ENCODE peak calls at places on chromosomes 12 and 14, in nine cellular contexts. N, W, L, R, I, Q, D, Y and V are unnamed samples.

GRCh38 chr12:131894981-131895639 is 688 bp downstream of the ULK1 start:
- DNase-seq in N (peak), W (peak), L (peak), R (no peak), I (no peak), Q (no peak), D (peak), Y (no peak), V (peak)

GRCh38 chr14:37796703-37797416 is 201.4 kb downstream of the TTC6 start:
- DNase-seq in N (no peak), W (no peak), L (no peak), R (no peak), I (peak), Q (no peak), D (no peak), Y (no peak), V (no peak)

GRCh38 chr14:44162197-44162596 is 344.9 kb downstream of the FSCB start:
- DNase-seq in N (no peak), W (no peak), L (no peak), R (no peak), I (peak), Q (no peak), D (no peak), Y (no peak), V (peak)

GRCh38 chr12:29676676-29677075 is 107.1 kb downstream of the TMTC1 start:
- DNase-seq in N (no peak), W (no peak), L (no peak), R (no peak), I (no peak), Q (no peak), D (no peak), Y (no peak), V (no peak)

GRCh38 chr12:1553987-1554982 is 40.1 kb downstream of the FBXL14 start:
- DNase-seq in N (peak), W (no peak), L (no peak), R (no peak), I (no peak), Q (peak), D (no peak), Y (no peak), V (peak)

GRCh38 chr12:49019435-49020317 is 1.1 kb upstream of the PRKAG1 start:
- DNase-seq in N (no peak), W (no peak), L (peak), R (no peak), I (peak), Q (no peak), D (no peak), Y (no peak), V (peak)

GRCh38 chr14:81565441-81566290 is 32.0 kb upstream of the SEL1L start:
- DNase-seq in N (no peak), W (no peak), L (peak), R (peak), I (peak), Q (no peak), D (no peak), Y (no peak), V (no peak)

GRCh38 chr14:53938126-53938671 is 18.4 kb downstream of the BMP4 start:
- DNase-seq in N (no peak), W (no peak), L (peak), R (no peak), I (no peak), Q (no peak), D (no peak), Y (no peak), V (no peak)

GRCh38 chr14:32382704-32383103 is 53.6 kb downstream of the AKAP6 start:
- DNase-seq in N (no peak), W (no peak), L (no peak), R (no peak), I (no peak), Q (no peak), D (no peak), Y (no peak), V (no peak)

GRCh38 chr12:19689801-19690472 is 250.6 kb downstream of the AEBP2 start:
- DNase-seq in N (no peak), W (peak), L (no peak), R (peak), I (no peak), Q (no peak), D (no peak), Y (no peak), V (no peak)

GRCh38 chr14:67420102-67420739 is 8.3 kb upstream of the PLEK2 start:
- DNase-seq in N (no peak), W (no peak), L (no peak), R (no peak), I (peak), Q (no peak), D (peak), Y (no peak), V (peak)

DNA sequence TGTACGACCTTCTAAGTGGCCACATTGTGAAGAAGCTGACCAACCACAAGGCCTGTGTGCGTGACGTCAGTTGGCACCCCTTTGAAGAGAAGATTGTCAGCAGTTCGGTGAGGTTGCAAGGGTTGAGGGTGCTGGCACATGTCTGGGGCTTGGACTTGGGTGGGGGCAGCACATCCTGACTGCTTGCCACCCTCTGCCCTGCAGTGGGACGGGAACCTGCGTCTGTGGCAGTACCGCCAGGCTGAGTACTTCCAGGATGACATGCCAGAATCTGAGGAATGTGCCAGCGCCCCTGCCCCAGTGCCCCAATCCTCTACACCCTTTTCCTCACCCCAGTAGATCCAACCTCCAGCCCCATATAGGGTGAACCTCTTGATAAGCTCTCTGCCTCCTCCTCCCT is 7.5 kb upstream of the FITM1 start:
- DNase-seq in N (no peak), W (no peak), L (no peak), R (no peak), I (no peak), Q (no peak), D (no peak), Y (no peak), V (no peak)
- TF ChIP-seq POLR2AphosphoS5 in N (no peak), W (no peak), L (no peak), R (no peak), I (no peak), Q (no peak), D (no peak), Y (no peak), V (no peak)

DNA sequence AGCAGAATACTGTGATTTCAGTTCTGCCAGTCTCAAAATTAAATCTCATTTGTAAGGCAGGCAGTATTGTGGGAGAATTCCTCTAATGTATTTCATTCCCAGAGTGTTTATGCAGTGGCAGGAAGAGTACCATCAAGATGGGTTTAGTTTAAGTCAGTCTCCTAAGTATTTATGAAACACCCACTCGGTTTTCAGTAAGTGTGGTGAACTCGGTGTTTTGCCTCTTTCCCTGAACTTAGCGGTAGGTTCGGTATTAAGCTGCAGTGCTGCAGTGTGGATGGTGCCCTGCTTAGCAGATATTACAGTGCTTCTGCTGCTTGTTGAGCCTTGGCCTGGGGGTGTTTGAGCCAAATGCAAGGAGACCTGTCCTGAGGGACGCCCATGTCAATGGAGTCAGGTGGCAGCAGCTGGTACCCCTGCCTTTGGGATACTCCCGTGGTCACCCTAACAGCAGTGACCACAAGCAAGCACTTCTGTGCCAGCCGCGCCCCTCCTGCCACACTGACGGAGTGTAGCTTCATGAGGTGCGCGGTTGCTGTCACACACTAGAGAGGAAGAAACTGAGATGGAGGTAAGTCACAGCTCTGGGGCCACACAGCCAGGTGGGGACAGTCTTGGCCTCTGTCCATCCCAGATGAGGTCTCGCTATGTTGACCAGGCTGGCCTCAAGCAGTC is 15.8 kb downstream of the COA8 start:
- DNase-seq in N (no peak), W (no peak), L (no peak), R (no peak), I (no peak), Q (no peak), D (no peak), Y (no peak), V (no peak)
- TF ChIP-seq POLR2A in N (no peak), W (no peak), L (no peak), R (no peak), I (no peak), Q (no peak), D (no peak), Y (no peak), V (no peak)

DNA sequence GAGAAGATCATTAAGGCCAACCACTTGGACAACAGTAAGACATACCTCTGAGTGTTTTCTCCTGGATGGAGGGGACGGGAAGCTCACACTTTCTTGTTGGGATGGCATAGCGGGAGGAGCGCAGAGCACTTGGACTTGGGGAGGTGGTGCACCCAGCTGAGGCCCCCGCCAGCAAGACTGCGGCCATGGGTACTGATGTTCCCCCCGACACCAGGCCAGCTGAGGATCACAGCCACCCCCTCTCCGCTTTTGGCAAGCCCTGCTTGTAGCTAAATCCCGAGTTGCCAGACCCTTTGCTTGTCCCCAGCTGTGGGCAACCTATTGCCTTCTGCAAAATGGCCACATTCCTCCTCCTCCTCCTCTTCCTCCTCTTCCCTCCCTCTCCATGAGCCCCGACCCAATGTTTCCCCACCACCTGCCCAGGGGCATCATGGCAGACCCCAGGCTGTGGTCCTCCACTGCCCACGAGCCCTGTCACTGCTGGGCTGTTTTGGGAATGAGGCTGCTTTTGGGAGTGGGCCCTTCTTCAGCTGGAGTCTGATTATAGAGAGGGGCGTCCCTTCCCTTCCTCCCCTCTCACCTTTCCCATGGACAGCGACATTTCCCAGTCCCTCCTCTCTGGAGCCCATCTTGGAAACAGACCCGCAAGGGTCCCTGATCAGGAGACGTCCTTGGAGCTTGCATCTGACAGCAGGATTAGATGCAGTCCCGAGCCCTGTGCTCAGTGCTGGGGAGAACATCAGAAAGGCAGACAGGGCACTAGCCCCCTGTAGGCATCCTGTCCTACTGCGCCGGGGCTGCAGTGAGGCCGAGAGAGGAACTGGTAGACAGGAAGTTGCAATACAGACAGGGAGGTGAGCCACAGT is 62.9 kb downstream of the PRMT8 start:
- DNase-seq in N (peak), W (peak), L (no peak), R (no peak), I (no peak), Q (no peak), D (no peak), Y (no peak), V (no peak)
- TF ChIP-seq CTCF in N (no peak), W (no peak), L (no peak), R (no peak), I (no peak), Q (no peak), D (no peak), Y (no peak), V (no peak)

GRCh38 chr14:101603096-101603495 is 41.8 kb downstream of the DIO3 start:
- DNase-seq in N (no peak), W (no peak), L (no peak), R (no peak), I (no peak), Q (no peak), D (no peak), Y (no peak), V (peak)
- TF ChIP-seq POLR2AphosphoS5 in N (no peak), W (no peak), L (no peak), R (no peak), I (no peak), Q (no peak), D (no peak), Y (no peak), V (no peak)

DNA sequence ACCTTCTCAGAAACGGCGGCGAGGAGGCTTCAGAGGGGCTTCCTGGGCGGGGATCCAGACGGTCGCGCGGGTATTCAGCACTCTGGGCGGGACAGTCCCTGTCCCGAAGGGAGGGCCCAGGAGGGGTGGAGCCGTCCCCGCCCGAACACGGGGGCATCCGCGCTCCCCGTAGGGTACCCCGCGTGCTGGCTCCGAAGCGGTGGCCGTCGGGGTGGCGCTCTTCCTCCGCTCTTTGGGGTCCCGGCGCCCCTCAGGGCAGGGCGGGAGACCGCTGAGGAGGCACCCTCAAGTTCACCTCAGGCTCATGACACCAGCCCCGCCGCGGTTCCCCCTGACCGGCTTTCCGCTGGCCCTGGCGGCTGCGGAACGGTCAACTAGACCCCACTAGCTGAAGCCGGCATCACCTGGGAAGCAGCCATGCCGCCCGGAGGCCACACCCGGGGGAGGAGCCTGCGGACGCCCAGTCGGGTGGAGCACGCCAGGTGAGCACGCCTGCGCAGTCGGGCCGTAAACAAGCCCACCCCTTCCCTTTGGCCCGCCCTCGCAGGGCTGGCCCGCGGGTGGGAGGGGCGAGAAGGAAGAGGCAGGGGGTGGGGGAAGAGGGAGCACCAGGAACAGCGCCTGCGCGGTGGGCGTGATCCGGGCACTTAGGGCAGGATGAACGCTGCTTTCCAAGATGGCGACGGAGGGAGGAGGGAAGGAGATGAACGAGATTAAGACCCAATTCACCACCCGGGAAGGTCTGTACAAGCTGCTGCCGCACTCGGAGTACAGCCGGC is at the start of gene WDR20:
- DNase-seq in N (peak), W (peak), L (peak), R (peak), I (peak), Q (peak), D (peak), Y (peak), V (peak)
- TF ChIP-seq POLR2A in N (peak), W (no peak), L (peak), R (peak), I (peak), Q (peak), D (peak), Y (peak), V (peak)

GRCh38 chr12:98816720-98817119 is 171.6 kb downstream of the APAF1 start:
- DNase-seq in N (no peak), W (no peak), L (no peak), R (no peak), I (no peak), Q (no peak), D (no peak), Y (no peak), V (no peak)
- TF ChIP-seq CTCF in N (no peak), W (no peak), L (no peak), R (no peak), I (no peak), Q (no peak), D (no peak), Y (no peak), V (no peak)

GRCh38 chr12:9064201-9064814 is 51.4 kb downstream of the A2M start:
- DNase-seq in N (no peak), W (peak), L (peak), R (peak), I (peak), Q (no peak), D (peak), Y (peak), V (peak)

GRCh38 chr12:9065607-9065856 is 50.2 kb downstream of the A2M start:
- DNase-seq in N (no peak), W (no peak), L (no peak), R (no peak), I (peak), Q (no peak), D (no peak), Y (no peak), V (no peak)

GRCh38 chr12:9066183-9066623 is 49.5 kb downstream of the A2M start:
- DNase-seq in N (no peak), W (no peak), L (no peak), R (no peak), I (no peak), Q (no peak), D (no peak), Y (no peak), V (no peak)

GRCh38 chr12:9066755-9067433 is 48.8 kb downstream of the A2M start:
- DNase-seq in N (no peak), W (no peak), L (no peak), R (no peak), I (no peak), Q (no peak), D (no peak), Y (no peak), V (no peak)

GRCh38 chr12:9064815-9065606 is 50.7 kb downstream of the A2M start:
- DNase-seq in N (peak), W (peak), L (peak), R (peak), I (peak), Q (no peak), D (peak), Y (peak), V (peak)
- TF ChIP-seq POLR2AphosphoS5 in N (no peak), W (peak), L (peak), R (peak), I (peak), Q (no peak), D (peak), Y (peak), V (peak)